ENCODE peak calls at places on chromosomes 5 and 9, in seven cellular contexts. Q is lower lobe of right lung, N is NB4, B is Peyer's patch, J is RWPE1, L is sciatic nerve, G is esophagus squamous epithelium. X is an unnamed sample.

GRCh38 chr5:154575869-154576806 is 98.1 kb upstream of the HAND1 start:
- DNase-seq in Q (no peak), N (peak), B (no peak), J (no peak), L (no peak), G (no peak), X (peak)

GRCh38 chr5:139812323-139812722 is 16.7 kb downstream of the PSD2 start:
- DNase-seq in Q (peak), N (no peak), B (no peak), J (no peak), L (no peak), G (no peak), X (no peak)

GRCh38 chr5:139742173-139742903 is 53.3 kb upstream of the PSD2 start:
- DNase-seq in Q (no peak), N (no peak), B (no peak), J (no peak), L (no peak), G (no peak), X (no peak)

GRCh38 chr9:86324308-86324707 is 29.9 kb downstream of the TUT7 start:
- DNase-seq in Q (no peak), N (no peak), B (no peak), J (no peak), L (no peak), G (no peak), X (no peak)

GRCh38 chr5:16411235-16411634 is 54.4 kb downstream of the ZNF622 start:
- DNase-seq in Q (no peak), N (no peak), B (no peak), J (no peak), L (no peak), G (no peak), X (no peak)

GRCh38 chr5:4191024-4191423 is 595.4 kb downstream of the IRX1 start:
- DNase-seq in Q (no peak), N (peak), B (no peak), J (no peak), L (no peak), G (no peak), X (no peak)

GRCh38 chr5:4018968-4019766 is 423.5 kb downstream of the IRX1 start:
- DNase-seq in Q (no peak), N (no peak), B (no peak), J (no peak), L (no peak), G (no peak), X (no peak)

GRCh38 chr9:95025213-95026170 is 292.0 kb downstream of the FANCC start:
- DNase-seq in Q (peak), N (peak), B (no peak), J (no peak), L (no peak), G (no peak), X (peak)

GRCh38 chr9:136361047-136361756 is 2.3 kb downstream of the DNLZ start:
- DNase-seq in Q (no peak), N (no peak), B (no peak), J (no peak), L (no peak), G (no peak), X (no peak)

GRCh38 chr9:21096172-21096900 is 18.6 kb upstream of the IFNB1 start:
- DNase-seq in Q (no peak), N (peak), B (no peak), J (peak), L (no peak), G (no peak), X (no peak)

GRCh38 chr9:133597316-133597957 is 11.8 kb downstream of the FAM163B start:
- DNase-seq in Q (no peak), N (peak), B (no peak), J (no peak), L (no peak), G (no peak), X (peak)

GRCh38 chr5:142324377-142324870 is 397 bp downstream of the SPRY4 start:
- DNase-seq in Q (peak), N (no peak), B (no peak), J (peak), L (peak), G (no peak), X (peak)

GRCh38 chr5:139956342-139956741 is 86.8 kb downstream of the NRG2 start:
- DNase-seq in Q (no peak), N (no peak), B (no peak), J (no peak), L (no peak), G (no peak), X (no peak)